ENCODE peak calls at places on chromosomes 2 and 18, in four cellular contexts. E is HL-60, N is GM12878, D is K562. J is an unnamed sample.

GRCh38 chr2:195741191-195741590 is 84.2 kb downstream of the SLC39A10 start:
- DNase-seq in E (no peak), N (no peak), D (no peak), J (no peak)

GRCh38 chr2:53438056-53438455 is 329.5 kb upstream of the CHAC2 start:
- DNase-seq in E (no peak), N (no peak), D (no peak), J (no peak)

GRCh38 chr2:38010995-38011394 is 65.0 kb downstream of the CYP1B1 start:
- DNase-seq in E (no peak), N (no peak), D (no peak), J (no peak)

GRCh38 chr18:54004828-54005227 is 219.6 kb downstream of the MBD2 start:
- DNase-seq in E (no peak), N (no peak), D (no peak), J (no peak)

GRCh38 chr2:120620025-120620793 is 115.5 kb upstream of the GLI2 start:
- DNase-seq in E (peak; percentile 66), N (no peak), D (no peak), J (no peak)

GRCh38 chr18:23563377-23564043 is 22.8 kb downstream of the NPC1 start:
- DNase-seq in E (no peak), N (no peak), D (no peak), J (no peak)

GRCh38 chr2:106065268-106065982 is 128.7 kb downstream of the UXS1 start:
- DNase-seq in E (no peak), N (no peak), D (no peak), J (no peak)

GRCh38 chr2:3289526-3289925 is 88.1 kb downstream of the EIPR1 start:
- DNase-seq in E (no peak), N (no peak), D (no peak), J (no peak)

GRCh38 chr18:9535430-9535972 is 60.2 kb downstream of the RALBP1 start:
- DNase-seq in E (no peak), N (no peak), D (no peak), J (no peak)

GRCh38 chr2:142220901-142221300 is 90.1 kb upstream of the LRP1B start:
- DNase-seq in E (no peak), N (no peak), D (no peak), J (no peak)

GRCh38 chr2:105806994-105807393 is 62.3 kb downstream of the NCK2 start:
- DNase-seq in E (no peak), N (no peak), D (no peak), J (no peak)

GRCh38 chr2:35428548-35428947 is 927.0 kb upstream of the CRIM1 start:
- DNase-seq in E (peak; percentile 35), N (no peak), D (peak; percentile 4), J (peak; percentile 2)

GRCh38 chr18:55054591-55054990 is 95.3 kb upstream of the CCDC68 start:
- DNase-seq in E (no peak), N (no peak), D (no peak), J (no peak)

GRCh38 chr2:205386109-205386508 is 296.2 kb upstream of the NRP2 start:
- DNase-seq in E (no peak), N (no peak), D (no peak), J (no peak)

GRCh38 chr2:232516556-232516955 is 3.6 kb upstream of the PRSS56 start:
- DNase-seq in E (no peak), N (no peak), D (no peak), J (no peak)

GRCh38 chr2:25939257-25939668 is 43.0 kb downstream of the KIF3C start:
- DNase-seq in E (no peak), N (no peak), D (no peak), J (no peak)

GRCh38 chr18:55861266-55861665 is 273.3 kb upstream of the TCF4 start:
- DNase-seq in E (no peak), N (no peak), D (no peak), J (no peak)

GRCh38 chr2:149038442-149039212 is at the start of gene LYPD6B:
- DNase-seq in E (no peak), N (no peak), D (no peak), J (peak; percentile 49)

GRCh38 chr18:12851709-12852108 is 32.3 kb downstream of the PTPN2 start:
- DNase-seq in E (no peak), N (no peak), D (no peak), J (no peak)

GRCh38 chr2:26587966-26588365 is 53.2 kb downstream of the CIB4 start:
- DNase-seq in E (no peak), N (no peak), D (no peak), J (no peak)

GRCh38 chr2:238785528-238785860 is 62.4 kb upstream of the TWIST2 start:
- DNase-seq in E (no peak), N (no peak), D (no peak), J (no peak)

GRCh38 chr18:23658296-23658695 is 4.4 kb downstream of the ANKRD29 start:
- DNase-seq in E (no peak), N (no peak), D (no peak), J (no peak)

GRCh38 chr18:40956213-40956612 is 998.8 kb upstream of the PIK3C3 start:
- DNase-seq in E (no peak), N (no peak), D (no peak), J (no peak)

GRCh38 chr18:40955351-40955750 is 999.7 kb upstream of the PIK3C3 start:
- DNase-seq in E (no peak), N (no peak), D (no peak), J (no peak)

GRCh38 chr18:40962784-40963183 is 992.2 kb upstream of the PIK3C3 start:
- DNase-seq in E (no peak), N (no peak), D (no peak), J (no peak)

GRCh38 chr18:40957533-40958070 is 997.4 kb upstream of the PIK3C3 start:
- DNase-seq in E (no peak), N (no peak), D (no peak), J (no peak)
- TF ChIP-seq SPI1 in E (no peak), N (no peak), D (no peak), J (no peak)

GRCh38 chr2:74632209-74632938 is 15.8 kb downstream of the M1AP start:
- DNase-seq in E (no peak), N (no peak), D (no peak), J (no peak)
- TF ChIP-seq SPI1 in E (no peak), N (no peak), D (no peak), J (no peak)

GRCh38 chr2:110978148-110978547 is 142.6 kb upstream of the BCL2L11 start:
- DNase-seq in E (no peak), N (no peak), D (no peak), J (no peak)
- TF ChIP-seq SPI1 in E (no peak), N (no peak), D (no peak), J (no peak)

DNA sequence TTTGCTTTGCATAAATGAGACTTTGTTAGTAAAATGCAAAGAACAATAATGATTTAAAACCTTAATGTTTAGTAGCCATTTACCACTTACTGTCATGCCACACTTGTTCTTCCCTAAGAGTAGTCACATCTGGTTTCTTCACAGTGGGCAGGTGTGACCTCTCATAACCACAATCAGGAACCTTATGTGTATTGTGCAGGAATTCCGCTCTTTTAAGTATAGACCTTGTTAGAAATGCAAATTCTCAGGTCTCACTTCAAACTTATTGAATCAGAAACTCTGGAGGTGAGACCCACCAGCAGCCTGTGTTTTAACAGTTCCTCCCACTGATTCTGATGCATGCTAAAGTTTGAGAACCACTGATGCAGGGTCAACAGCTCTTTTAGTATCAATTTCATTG is 518.8 kb upstream of the MEX3C start:
- DNase-seq in E (no peak), N (no peak), D (no peak), J (no peak)
- TF ChIP-seq SPI1 in E (no peak), N (no peak), D (no peak), J (no peak)

GRCh38 chr2:223217373-223217772 is 165.4 kb downstream of the KCNE4 start:
- DNase-seq in E (no peak), N (no peak), D (no peak), J (no peak)
- TF ChIP-seq SPI1 in E (no peak), N (no peak), D (no peak), J (no peak)

J was measured in GM12891.